ENCODE peak calls at places on chromosomes 6 and 20, in nine cellular contexts. M is dermis microvascular lymphatic vessel endothelial cell; K is NCI-H1092; N is AG08396; Z is CD8-positive, alpha-beta T cell; G is NCI-H460; D is activated naive CD4-positive, alpha-beta T cell treated with Interleukin-2 at 50 U/mL for 16 hours; A is activated naive CD8-positive, alpha-beta T cell treated with anti-CD3 and anti-CD28 coated beads for 36 hours; Q is amygdala. B is an unnamed sample.

GRCh38 chr6:139392834-139393233 is 18.4 kb upstream of the CITED2 start:
- DNase-seq in M (no peak), K (no peak), N (no peak), Z (no peak), G (no peak), D (no peak), A (no peak), Q (no peak), B (no peak)

GRCh38 chr20:21180248-21180647 is 54.4 kb downstream of the KIZ start:
- DNase-seq in M (no peak), K (no peak), N (no peak), Z (no peak), G (no peak), D (no peak), A (no peak), Q (no peak), B (no peak)

GRCh38 chr20:10306440-10307358 is 88.1 kb downstream of the SNAP25 start:
- DNase-seq in M (peak), K (no peak), N (peak), Z (no peak), G (no peak), D (no peak), A (no peak), Q (no peak), B (no peak)

GRCh38 chr6:42451595-42452170 is at the start of gene TRERF1:
- DNase-seq in M (peak), K (peak), N (peak), Z (peak), G (peak), D (peak), A (peak), Q (no peak), B (peak)

GRCh38 chr6:2651966-2652365 is 98.8 kb downstream of the MYLK4 start:
- DNase-seq in M (peak), K (no peak), N (no peak), Z (no peak), G (no peak), D (no peak), A (no peak), Q (no peak), B (no peak)

GRCh38 chr6:53793318-53793975 is 1.4 kb upstream of the LRRC1 start:
- DNase-seq in M (peak), K (no peak), N (peak), Z (peak), G (peak), D (peak), A (peak), Q (no peak), B (peak)

GRCh38 chr6:136250686-136251008 is 536 bp upstream of the MTFR2 start:
- DNase-seq in M (no peak), K (no peak), N (no peak), Z (no peak), G (no peak), D (no peak), A (no peak), Q (no peak), B (no peak)

GRCh38 chr20:1863296-1863695 is 31.9 kb upstream of the SIRPA start:
- DNase-seq in M (no peak), K (no peak), N (no peak), Z (no peak), G (no peak), D (no peak), A (no peak), Q (no peak), B (no peak)

GRCh38 chr6:116158641-116159040 is 32.7 kb upstream of the COL10A1 start:
- DNase-seq in M (no peak), K (no peak), N (peak), Z (no peak), G (no peak), D (no peak), A (no peak), Q (no peak), B (no peak)

GRCh38 chr6:167113047-167113446 is 9.8 kb upstream of the CCR6 start:
- DNase-seq in M (no peak), K (no peak), N (no peak), Z (no peak), G (no peak), D (no peak), A (no peak), Q (no peak), B (no peak)

GRCh38 chr6:116011520-116011919 is 49.2 kb downstream of the FRK start:
- DNase-seq in M (no peak), K (no peak), N (no peak), Z (no peak), G (no peak), D (peak), A (peak), Q (no peak), B (no peak)

GRCh38 chr6:152980656-152981055 is 2.2 kb downstream of the FBXO5 start:
- DNase-seq in M (no peak), K (no peak), N (no peak), Z (no peak), G (no peak), D (no peak), A (no peak), Q (no peak), B (no peak)

GRCh38 chr20:39986231-39986904 is 702.7 kb downstream of the MAFB start:
- DNase-seq in M (no peak), K (no peak), N (peak), Z (no peak), G (peak), D (no peak), A (no peak), Q (no peak), B (peak)

GRCh38 chr6:136123464-136123863 is 126.6 kb downstream of the MTFR2 start:
- DNase-seq in M (no peak), K (no peak), N (no peak), Z (no peak), G (no peak), D (no peak), A (no peak), Q (no peak), B (no peak)

GRCh38 chr6:93021235-93021909 is 398.0 kb downstream of the EPHA7 start:
- DNase-seq in M (no peak), K (no peak), N (no peak), Z (no peak), G (no peak), D (no peak), A (no peak), Q (no peak), B (peak)

GRCh38 chr6:64920257-64920656 is 786.8 kb downstream of the EYS start:
- DNase-seq in M (no peak), K (no peak), N (no peak), Z (no peak), G (no peak), D (no peak), A (no peak), Q (no peak), B (no peak)

GRCh38 chr6:116971959-116972358 is 94.9 kb downstream of the RFX6 start:
- DNase-seq in M (peak), K (peak), N (peak), Z (no peak), G (peak), D (no peak), A (no peak), Q (no peak), B (no peak)

B was measured in left lung.